ENCODE peak calls at places on chromosome 22, in nine cellular contexts. F, E, I, J, H, S, P, Q and Y are unnamed samples.
A peak's percentile ranks its signal among the peaks of the same experiment; 100 is the strongest.

GRCh38 chr22:25139062-25139461 is 60.6 kb upstream of the CRYBB3 start:
- DNase-seq in F (peak; percentile 44), E (no peak), I (peak; percentile 66), J (no peak), H (peak; percentile 51), S (no peak), P (peak; percentile 57), Q (no peak), Y (no peak)

GRCh38 chr22:44210721-44211120 is 30.0 kb downstream of the PARVG start:
- DNase-seq in F (no peak), E (no peak), I (no peak), J (no peak), H (no peak), S (no peak), P (no peak), Q (no peak), Y (no peak)

GRCh38 chr22:22037229-22037628 is 54.6 kb upstream of the TOP3B start:
- DNase-seq in F (no peak), E (no peak), I (no peak), J (no peak), H (no peak), S (no peak), P (no peak), Q (no peak), Y (no peak)

GRCh38 chr22:49331223-49331815 is 496.4 kb downstream of the BRD1 start:
- DNase-seq in F (no peak), E (no peak), I (no peak), J (no peak), H (no peak), S (no peak), P (peak; percentile 10), Q (no peak), Y (no peak)

GRCh38 chr22:47291565-47292495 is 529.4 kb downstream of the TBC1D22A start:
- DNase-seq in F (no peak), E (no peak), I (no peak), J (no peak), H (no peak), S (no peak), P (no peak), Q (no peak), Y (no peak)

GRCh38 chr22:50525991-50526848 is 822 bp upstream of the SCO2 start:
- DNase-seq in F (peak; percentile 83), E (peak; percentile 90), I (peak; percentile 81), J (peak; percentile 48), H (peak; percentile 87), S (peak; percentile 84), P (peak; percentile 83), Q (peak; percentile 44), Y (peak; percentile 71)

GRCh38 chr22:23684561-23685031 is 6.2 kb upstream of the RGL4 start:
- DNase-seq in F (no peak), E (no peak), I (peak; percentile 60), J (no peak), H (no peak), S (no peak), P (peak; percentile 17), Q (no peak), Y (no peak)

GRCh38 chr22:25111579-25112517 is 87.8 kb upstream of the CRYBB3 start:
- DNase-seq in F (peak; percentile 75), E (peak; percentile 83), I (peak; percentile 61), J (peak; percentile 14), H (peak; percentile 42), S (no peak), P (peak; percentile 87), Q (no peak), Y (no peak)

GRCh38 chr22:22565991-22566390 is 6.9 kb upstream of the PRAME start:
- DNase-seq in F (no peak), E (no peak), I (no peak), J (no peak), H (no peak), S (no peak), P (no peak), Q (no peak), Y (no peak)

GRCh38 chr22:35418726-35419125 is 18.8 kb downstream of the MCM5 start:
- DNase-seq in F (no peak), E (no peak), I (no peak), J (no peak), H (no peak), S (no peak), P (no peak), Q (no peak), Y (no peak)

GRCh38 chr22:44387486-44387885 is 74.7 kb upstream of the SHISAL1 start:
- DNase-seq in F (no peak), E (peak; percentile 13), I (no peak), J (no peak), H (peak; percentile 1), S (no peak), P (no peak), Q (no peak), Y (no peak)

GRCh38 chr22:44269117-44269498 is 43.6 kb downstream of the SHISAL1 start:
- DNase-seq in F (no peak), E (peak; percentile 10), I (no peak), J (no peak), H (peak; percentile 0), S (no peak), P (no peak), Q (no peak), Y (no peak)

GRCh38 chr22:22156716-22157499 is 87.7 kb upstream of the VPREB1 start:
- DNase-seq in F (peak; percentile 78), E (peak; percentile 54), I (peak; percentile 71), J (peak; percentile 65), H (peak; percentile 41), S (peak; percentile 44), P (peak; percentile 61), Q (peak; percentile 70), Y (peak; percentile 45)

GRCh38 chr22:42887523-42888507 is 30.7 kb upstream of the ARFGAP3 start:
- DNase-seq in F (peak; percentile 89), E (no peak), I (no peak), J (no peak), H (no peak), S (no peak), P (peak; percentile 82), Q (no peak), Y (no peak)

GRCh38 chr22:42796081-42796480 is 61.0 kb downstream of the ARFGAP3 start:
- DNase-seq in F (no peak), E (no peak), I (no peak), J (no peak), H (no peak), S (no peak), P (no peak), Q (no peak), Y (no peak)

GRCh38 chr22:48738204-48738980 is 1089.3 kb downstream of the BRD1 start:
- DNase-seq in F (no peak), E (no peak), I (no peak), J (no peak), H (peak; percentile 16), S (no peak), P (no peak), Q (no peak), Y (no peak)

GRCh38 chr22:29767289-29768051 is at the start of gene UQCR10:
- DNase-seq in F (peak; percentile 95), E (peak; percentile 95), I (peak; percentile 92), J (peak; percentile 91), H (peak; percentile 97), S (peak; percentile 85), P (peak; percentile 95), Q (peak; percentile 85), Y (peak; percentile 62)
- TF ChIP-seq POLR2A in F (no peak), E (no peak), I (no peak), J (peak; percentile 44), H (peak; percentile 57), S (peak; percentile 83), P (peak; percentile 44), Q (no peak), Y (peak; percentile 59)

GRCh38 chr22:46033256-46034200 is 56.6 kb upstream of the WNT7B start:
- DNase-seq in F (peak; percentile 72), E (no peak), I (no peak), J (no peak), H (peak; percentile 20), S (no peak), P (no peak), Q (no peak), Y (no peak)
- TF ChIP-seq POLR2A in F (no peak), E (no peak), I (peak; percentile 47), J (no peak), H (no peak), S (no peak), P (no peak), Q (no peak), Y (no peak)

GRCh38 chr22:20510811-20511577 is 3.6 kb downstream of the MED15 start:
- DNase-seq in F (no peak), E (no peak), I (no peak), J (no peak), H (no peak), S (no peak), P (no peak), Q (no peak), Y (no peak)

GRCh38 chr22:20511578-20512259 is 4.3 kb downstream of the MED15 start:
- DNase-seq in F (no peak), E (no peak), I (no peak), J (no peak), H (no peak), S (no peak), P (no peak), Q (no peak), Y (no peak)

GRCh38 chr22:20507253-20508066 is at the start of gene MED15:
- DNase-seq in F (peak; percentile 90), E (peak; percentile 94), I (peak; percentile 94), J (peak; percentile 87), H (peak; percentile 95), S (peak; percentile 87), P (peak; percentile 91), Q (peak; percentile 87), Y (no peak)

GRCh38 chr22:20508815-20509271 is 1.4 kb downstream of the MED15 start:
- DNase-seq in F (no peak), E (no peak), I (no peak), J (no peak), H (no peak), S (no peak), P (no peak), Q (no peak), Y (no peak)

DNA sequence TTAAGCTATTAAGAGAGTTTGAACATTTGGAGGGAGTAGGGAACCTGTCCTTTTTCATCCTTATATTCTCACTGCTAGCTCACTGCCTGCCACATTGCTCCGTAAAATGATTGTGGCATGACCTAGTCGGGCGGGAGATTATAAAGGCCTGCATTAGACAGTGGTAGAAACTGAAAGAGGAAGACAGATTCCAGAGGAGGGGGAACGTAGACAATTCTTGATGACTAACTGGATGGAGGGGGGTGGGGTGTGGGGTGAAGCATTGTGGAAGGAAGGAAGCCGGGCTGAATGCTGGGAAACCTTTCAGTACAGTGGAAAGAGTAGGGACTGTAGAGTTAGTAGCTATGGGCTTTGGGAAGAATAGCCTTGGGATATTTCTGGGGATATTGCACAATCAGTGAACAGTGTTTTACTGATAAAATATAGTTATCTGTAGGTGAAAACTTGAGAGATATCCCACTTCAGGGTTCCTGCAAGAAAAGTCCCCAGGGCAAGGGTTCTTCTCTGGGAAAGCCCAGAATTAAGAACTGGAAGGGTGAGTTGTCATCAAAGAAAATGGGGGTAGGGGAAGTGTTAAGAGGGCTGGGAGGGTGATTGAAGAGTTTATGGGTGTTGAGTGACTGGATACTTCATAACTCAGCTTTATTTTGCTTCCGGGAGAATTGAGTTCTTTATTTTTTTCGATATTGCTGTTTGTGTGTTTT is 2.1 kb downstream of the MED15 start:
- DNase-seq in F (peak; percentile 69), E (no peak), I (peak; percentile 95), J (peak; percentile 79), H (peak; percentile 81), S (no peak), P (peak; percentile 67), Q (peak; percentile 84), Y (no peak)
- TF ChIP-seq POLR2A in F (peak; percentile 73), E (peak; percentile 36), I (peak; percentile 95), J (peak; percentile 23), H (no peak), S (peak; percentile 70), P (no peak), Q (peak; percentile 34), Y (peak; percentile 22)

GRCh38 chr22:38859581-38860290 is 12.3 kb downstream of the CBX6 start:
- DNase-seq in F (no peak), E (no peak), I (no peak), J (no peak), H (no peak), S (no peak), P (no peak), Q (no peak), Y (no peak)
- TF ChIP-seq POLR2A in F (no peak), E (no peak), I (no peak), J (no peak), H (no peak), S (no peak), P (no peak), Q (no peak), Y (no peak)